ENCODE peak calls at places on chromosomes 6 and 20, in eight cellular contexts. P, V, L, D, N, C, T and K are unnamed samples.

GRCh38 chr6:55617272-55617671 is 38.3 kb upstream of the HMGCLL1 start:
- DNase-seq in P (no peak), V (peak), L (peak), D (peak), N (no peak), C (no peak), T (peak), K (peak)

GRCh38 chr6:116180375-116180774 is 54.4 kb upstream of the COL10A1 start:
- DNase-seq in P (no peak), V (no peak), L (no peak), D (no peak), N (no peak), C (no peak), T (no peak), K (no peak)

GRCh38 chr6:145247677-145248419 is 487.5 kb downstream of the EPM2A start:
- DNase-seq in P (no peak), V (no peak), L (peak), D (no peak), N (no peak), C (no peak), T (peak), K (no peak)

GRCh38 chr6:22880686-22881433 is 311.5 kb downstream of the HDGFL1 start:
- DNase-seq in P (no peak), V (no peak), L (peak), D (no peak), N (no peak), C (no peak), T (peak), K (no peak)

GRCh38 chr6:151292974-151293373 is 53.2 kb downstream of the AKAP12 start:
- DNase-seq in P (no peak), V (no peak), L (peak), D (no peak), N (no peak), C (no peak), T (peak), K (no peak)

GRCh38 chr6:42451146-42451594 is 556 bp downstream of the TRERF1 start:
- DNase-seq in P (no peak), V (peak), L (no peak), D (no peak), N (no peak), C (no peak), T (no peak), K (no peak)

GRCh38 chr6:55276745-55277627 is 50.3 kb upstream of the GFRAL start:
- DNase-seq in P (no peak), V (peak), L (peak), D (peak), N (no peak), C (no peak), T (peak), K (peak)

GRCh38 chr6:169530762-169531143 is 171.1 kb downstream of the WDR27 start:
- DNase-seq in P (no peak), V (no peak), L (no peak), D (no peak), N (no peak), C (no peak), T (no peak), K (no peak)

GRCh38 chr20:36571564-36572504 is 1.6 kb upstream of the TGIF2 start:
- DNase-seq in P (no peak), V (no peak), L (no peak), D (no peak), N (no peak), C (no peak), T (no peak), K (peak)

GRCh38 chr20:44470327-44470726 is 5.3 kb upstream of the TTPAL start:
- DNase-seq in P (no peak), V (no peak), L (no peak), D (no peak), N (peak), C (no peak), T (no peak), K (no peak)

GRCh38 chr20:40583195-40583594 is 105.8 kb downstream of the MAFB start:
- DNase-seq in P (no peak), V (no peak), L (no peak), D (no peak), N (peak), C (no peak), T (no peak), K (no peak)

GRCh38 chr6:55943329-55943728 is 67.9 kb upstream of the BMP5 start:
- DNase-seq in P (no peak), V (no peak), L (peak), D (no peak), N (no peak), C (no peak), T (peak), K (no peak)

GRCh38 chr20:39045676-39046075 is 83.5 kb downstream of the DHX35 start:
- DNase-seq in P (no peak), V (no peak), L (no peak), D (no peak), N (no peak), C (no peak), T (no peak), K (no peak)

GRCh38 chr6:109308018-109308492 is 74.2 kb downstream of the CD164 start:
- DNase-seq in P (peak), V (no peak), L (peak), D (peak), N (peak), C (no peak), T (peak), K (no peak)

GRCh38 chr6:87873556-87873955 is 171.5 kb upstream of the AKIRIN2 start:
- DNase-seq in P (no peak), V (no peak), L (no peak), D (no peak), N (no peak), C (no peak), T (no peak), K (no peak)

GRCh38 chr20:47795214-47795667 is 10.0 kb upstream of the SULF2 start:
- DNase-seq in P (peak), V (no peak), L (no peak), D (no peak), N (peak), C (no peak), T (no peak), K (no peak)

GRCh38 chr20:51750037-51750769 is 18.0 kb downstream of the ATP9A start:
- DNase-seq in P (peak), V (peak), L (peak), D (peak), N (peak), C (no peak), T (peak), K (no peak)

GRCh38 chr6:31125162-31125561 is 4.9 kb upstream of the CDSN start:
- DNase-seq in P (no peak), V (no peak), L (peak), D (no peak), N (peak), C (no peak), T (peak), K (no peak)

GRCh38 chr20:31740208-31740607 is 1.1 kb downstream of the TPX2 start:
- DNase-seq in P (no peak), V (peak), L (peak), D (no peak), N (no peak), C (no peak), T (peak), K (no peak)

GRCh38 chr6:166637001-166637400 is 9.9 kb upstream of the RPS6KA2 start:
- DNase-seq in P (no peak), V (no peak), L (no peak), D (no peak), N (no peak), C (no peak), T (no peak), K (no peak)

GRCh38 chr6:14406616-14407343 is 289.2 kb downstream of the CD83 start:
- DNase-seq in P (no peak), V (no peak), L (no peak), D (no peak), N (no peak), C (no peak), T (no peak), K (no peak)

GRCh38 chr6:72245565-72245964 is 359.2 kb downstream of the RIMS1 start:
- DNase-seq in P (no peak), V (no peak), L (no peak), D (no peak), N (no peak), C (no peak), T (peak), K (no peak)

GRCh38 chr6:834879-835278 is 141.9 kb upstream of the EXOC2 start:
- DNase-seq in P (no peak), V (no peak), L (no peak), D (no peak), N (no peak), C (no peak), T (no peak), K (no peak)

GRCh38 chr6:16918586-16918985 is 157.3 kb upstream of the ATXN1 start:
- DNase-seq in P (no peak), V (no peak), L (peak), D (no peak), N (no peak), C (no peak), T (no peak), K (no peak)

GRCh38 chr6:43247115-43247999 is 4.1 kb downstream of the TTBK1 start:
- DNase-seq in P (no peak), V (peak), L (peak), D (peak), N (peak), C (no peak), T (peak), K (peak)

GRCh38 chr6:40500227-40500626 is 86.9 kb downstream of the LRFN2 start:
- DNase-seq in P (no peak), V (no peak), L (no peak), D (no peak), N (no peak), C (no peak), T (no peak), K (no peak)
- TF ChIP-seq CTCF in P (no peak), V (no peak), L (no peak), D (no peak), N (no peak), C (no peak), T (no peak), K (no peak)

GRCh38 chr6:63634630-63635029 is 972 bp upstream of the PHF3 start:
- DNase-seq in P (no peak), V (no peak), L (no peak), D (no peak), N (no peak), C (no peak), T (no peak), K (no peak)

GRCh38 chr6:63637865-63638445 is 2.4 kb downstream of the PHF3 start:
- DNase-seq in P (no peak), V (no peak), L (no peak), D (no peak), N (no peak), C (no peak), T (no peak), K (no peak)

GRCh38 chr6:63635165-63635562 is 438 bp upstream of the PHF3 start:
- DNase-seq in P (no peak), V (no peak), L (no peak), D (no peak), N (no peak), C (no peak), T (no peak), K (no peak)

GRCh38 chr6:63636516-63636968 is 940 bp downstream of the PHF3 start:
- DNase-seq in P (peak), V (peak), L (peak), D (peak), N (peak), C (no peak), T (peak), K (peak)

DNA sequence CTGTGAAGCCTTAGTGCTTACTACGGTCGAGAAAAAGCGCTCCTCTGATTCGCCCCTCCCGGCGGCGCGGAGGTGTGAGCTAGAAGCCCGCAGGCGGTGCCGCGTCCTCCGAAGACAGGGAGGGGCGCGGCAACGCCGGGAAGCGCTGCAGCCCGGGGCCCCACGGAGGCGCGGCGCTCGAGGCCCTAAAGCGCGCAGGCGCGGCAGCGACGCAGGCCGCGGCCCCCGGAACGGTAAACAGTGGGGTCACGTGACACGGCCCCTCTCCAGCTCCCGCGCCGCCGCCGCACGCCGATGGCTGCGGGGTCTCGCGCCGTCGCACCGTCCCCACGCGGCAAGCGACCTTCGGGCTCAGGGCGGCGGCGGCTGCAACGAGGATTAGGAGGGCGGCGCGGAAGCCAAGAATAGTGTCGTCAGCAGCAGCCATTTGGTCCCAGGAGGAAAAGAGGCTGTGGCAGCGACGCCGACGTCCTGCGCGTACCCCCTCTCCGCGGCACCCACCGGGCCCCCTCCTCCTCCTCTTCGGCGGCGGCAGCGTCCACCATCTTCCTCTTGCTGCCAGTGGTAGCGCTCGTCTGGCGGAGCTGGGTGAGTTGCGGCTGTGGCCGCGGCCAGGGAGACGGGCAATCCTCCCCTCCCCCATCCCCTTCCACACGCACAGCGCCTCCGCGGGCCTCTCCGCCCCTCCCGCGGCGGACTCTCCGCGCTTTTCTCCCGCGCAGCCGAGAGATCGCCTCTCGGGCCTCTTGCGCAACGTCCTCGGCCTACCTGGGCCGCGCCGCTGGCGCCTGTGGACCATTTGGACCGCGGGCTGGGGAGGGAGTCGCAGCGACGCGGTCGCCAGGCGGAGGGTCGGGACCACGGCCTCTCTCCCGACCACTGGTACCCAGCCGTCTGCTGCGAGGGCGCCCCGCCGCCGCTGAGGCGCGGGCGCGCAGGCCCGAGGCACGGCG is at the start of gene PHF3:
- DNase-seq in P (peak), V (peak), L (peak), D (peak), N (peak), C (peak), T (peak), K (peak)
- TF ChIP-seq CTCF in P (no peak), V (no peak), L (peak), D (no peak), N (no peak), C (peak), T (peak), K (no peak)

GRCh38 chr20:53652090-53652858 is 58.6 kb upstream of the ZNF217 start:
- DNase-seq in P (no peak), V (peak), L (peak), D (no peak), N (no peak), C (peak), T (peak), K (no peak)

GRCh38 chr20:53645582-53645897 is 51.9 kb upstream of the ZNF217 start:
- DNase-seq in P (no peak), V (no peak), L (no peak), D (no peak), N (no peak), C (no peak), T (no peak), K (no peak)

GRCh38 chr20:53646550-53646949 is 52.9 kb upstream of the ZNF217 start:
- DNase-seq in P (no peak), V (no peak), L (no peak), D (no peak), N (no peak), C (no peak), T (no peak), K (no peak)

GRCh38 chr20:53643031-53643832 is 49.6 kb upstream of the ZNF217 start:
- DNase-seq in P (no peak), V (peak), L (peak), D (peak), N (peak), C (peak), T (peak), K (no peak)

GRCh38 chr20:53647286-53647821 is 53.7 kb upstream of the ZNF217 start:
- DNase-seq in P (no peak), V (no peak), L (no peak), D (no peak), N (no peak), C (no peak), T (no peak), K (no peak)
- TF ChIP-seq CTCF in P (no peak), V (no peak), L (no peak), D (no peak), N (no peak), C (no peak), T (no peak), K (no peak)

GRCh38 chr6:29943053-29943966 is 978 bp downstream of the HLA-A start:
- DNase-seq in P (no peak), V (peak), L (no peak), D (no peak), N (peak), C (no peak), T (no peak), K (no peak)

GRCh38 chr6:29941006-29941405 is 1.3 kb upstream of the HLA-A start:
- DNase-seq in P (no peak), V (no peak), L (peak), D (no peak), N (no peak), C (no peak), T (no peak), K (no peak)

GRCh38 chr6:29941916-29942274 is 437 bp upstream of the HLA-A start:
- DNase-seq in P (no peak), V (no peak), L (no peak), D (no peak), N (no peak), C (no peak), T (no peak), K (no peak)

GRCh38 chr6:29941476-29941875 is 856 bp upstream of the HLA-A start:
- DNase-seq in P (no peak), V (no peak), L (peak), D (no peak), N (no peak), C (no peak), T (peak), K (no peak)

DNA sequence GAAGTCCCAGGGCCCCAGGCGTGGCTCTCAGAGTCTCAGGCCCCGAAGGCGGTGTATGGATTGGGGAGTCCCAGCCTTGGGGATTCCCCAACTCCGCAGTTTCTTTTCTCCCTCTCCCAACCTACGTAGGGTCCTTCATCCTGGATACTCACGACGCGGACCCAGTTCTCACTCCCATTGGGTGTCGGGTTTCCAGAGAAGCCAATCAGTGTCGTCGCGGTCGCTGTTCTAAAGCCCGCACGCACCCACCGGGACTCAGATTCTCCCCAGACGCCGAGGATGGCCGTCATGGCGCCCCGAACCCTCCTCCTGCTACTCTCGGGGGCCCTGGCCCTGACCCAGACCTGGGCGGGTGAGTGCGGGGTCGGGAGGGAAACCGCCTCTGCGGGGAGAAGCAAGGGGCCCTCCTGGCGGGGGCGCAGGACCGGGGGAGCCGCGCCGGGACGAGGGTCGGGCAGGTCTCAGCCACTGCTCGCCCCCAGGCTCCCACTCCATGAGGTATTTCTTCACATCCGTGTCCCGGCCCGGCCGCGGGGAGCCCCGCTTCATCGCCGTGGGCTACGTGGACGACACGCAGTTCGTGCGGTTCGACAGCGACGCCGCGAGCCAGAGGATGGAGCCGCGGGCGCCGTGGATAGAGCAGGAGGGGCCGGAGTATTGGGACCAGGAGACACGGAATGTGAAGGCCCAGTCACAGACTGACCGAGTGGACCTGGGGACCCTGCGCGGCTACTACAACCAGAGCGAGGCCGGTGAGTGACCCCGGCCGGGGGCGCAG is at the start of gene HLA-A:
- DNase-seq in P (peak), V (peak), L (peak), D (peak), N (peak), C (peak), T (peak), K (peak)
- TF ChIP-seq CTCF in P (no peak), V (no peak), L (no peak), D (no peak), N (no peak), C (no peak), T (no peak), K (no peak)